ENCODE peak calls at places on chromosome 20, in ten cellular contexts. A is cardiac muscle cell; Y is adrenal gland; G is neuronal stem cell; B is mucosa of descending colon; C is heart right ventricle; Q is CD8-positive, alpha-beta memory T cell; S is tibial nerve; O is CD4-positive, alpha-beta T cell; V is PC-3. J is an unnamed sample. For H3K9me3, the result is how much of the 10 kb centered on the place peaks cover.

GRCh38 chr20:44973053-44973452 is 6.7 kb downstream of the STK4 start:
- DNase-seq in S (no peak), G (no peak), C (no peak), Y (no peak), A (no peak), B (no peak), O (no peak), V (peak), Q (no peak), J (no peak)

GRCh38 chr20:64057628-64058498 is 5.1 kb upstream of the TCEA2 start:
- DNase-seq in Y (peak), O (peak), G (no peak), S (peak), Q (peak), A (peak), V (peak), C (peak), B (peak), J (peak)

GRCh38 chr20:44081888-44082287 is 105.1 kb downstream of the JPH2 start:
- DNase-seq in A (no peak), Y (no peak), C (no peak), G (no peak), B (no peak), Q (no peak), O (no peak), V (no peak), S (no peak), J (no peak)

GRCh38 chr20:8414611-8415274 is 282.7 kb downstream of the PLCB1 start:
- DNase-seq in Q (no peak), A (peak), O (no peak), V (peak), G (no peak), B (no peak), C (no peak), S (no peak), Y (no peak), J (no peak)

GRCh38 chr20:49821850-49822249 is 9.2 kb downstream of the SLC9A8 start:
- DNase-seq in Y (no peak), B (no peak), V (peak), Q (no peak), A (peak), O (no peak), S (no peak), G (no peak), C (peak), J (no peak)

GRCh38 chr20:10370091-10370887 is 63.7 kb downstream of the MKKS start:
- DNase-seq in Q (no peak), Y (no peak), O (no peak), S (no peak), C (no peak), V (no peak), A (peak), G (no peak), B (no peak), J (no peak)

GRCh38 chr20:62675156-62675871 is 33.0 kb downstream of the SLCO4A1 start:
- DNase-seq in Y (no peak), S (no peak), Q (no peak), B (no peak), A (peak), G (no peak), O (no peak), V (peak), C (no peak), J (no peak)

GRCh38 chr20:47317127-47317895 is 39.2 kb downstream of the ZMYND8 start:
- DNase-seq in Q (peak), S (peak), C (peak), B (peak), G (no peak), Y (peak), A (peak), O (peak), V (peak), J (no peak)

GRCh38 chr20:61954276-61955021 is 111.2 kb downstream of the TAF4 start:
- DNase-seq in Y (peak), V (no peak), G (no peak), C (no peak), Q (no peak), B (peak), A (no peak), S (no peak), O (no peak), J (no peak)

GRCh38 chr20:24724982-24725533 is 224.0 kb upstream of the CST7 start:
- DNase-seq in S (no peak), G (no peak), Y (no peak), B (no peak), V (no peak), A (no peak), C (no peak), Q (no peak), O (no peak), J (no peak)
- H3K9me3 ChIP-seq in S (under half), G (under half), Y (under half), B (under half), V (under half), A (under half), C (under half), Q (under half), O (under half), J (under half)

GRCh38 chr20:25081065-25081729 is 744 bp downstream of the VSX1 start:
- DNase-seq in V (no peak), Q (peak), C (no peak), A (peak), S (no peak), Y (no peak), G (peak), O (peak), B (no peak), J (peak)
- H3K9me3 ChIP-seq in V (under half), Q (under half), C (under half), A (under half), S (under half), Y (under half), G (under half), O (under half), B (under half), J (under half)

GRCh38 chr20:19025430-19026120 is 186.9 kb upstream of the SLC24A3 start:
- DNase-seq in V (no peak), G (no peak), C (no peak), S (no peak), B (no peak), Y (no peak), A (no peak), O (no peak), Q (no peak), J (no peak)

GRCh38 chr20:19026121-19026878 is 186.1 kb upstream of the SLC24A3 start:
- DNase-seq in V (no peak), A (no peak), G (no peak), B (no peak), O (no peak), Y (peak), C (peak), Q (no peak), S (no peak), J (no peak)

GRCh38 chr20:19024296-19025035 is 188.0 kb upstream of the SLC24A3 start:
- DNase-seq in S (no peak), O (no peak), A (no peak), B (no peak), Y (peak), Q (no peak), G (no peak), C (no peak), V (no peak), J (no peak)

GRCh38 chr20:19026901-19027644 is 185.4 kb upstream of the SLC24A3 start:
- DNase-seq in Q (no peak), B (no peak), Y (no peak), O (no peak), C (no peak), A (no peak), S (no peak), V (no peak), G (no peak), J (no peak)

DNA sequence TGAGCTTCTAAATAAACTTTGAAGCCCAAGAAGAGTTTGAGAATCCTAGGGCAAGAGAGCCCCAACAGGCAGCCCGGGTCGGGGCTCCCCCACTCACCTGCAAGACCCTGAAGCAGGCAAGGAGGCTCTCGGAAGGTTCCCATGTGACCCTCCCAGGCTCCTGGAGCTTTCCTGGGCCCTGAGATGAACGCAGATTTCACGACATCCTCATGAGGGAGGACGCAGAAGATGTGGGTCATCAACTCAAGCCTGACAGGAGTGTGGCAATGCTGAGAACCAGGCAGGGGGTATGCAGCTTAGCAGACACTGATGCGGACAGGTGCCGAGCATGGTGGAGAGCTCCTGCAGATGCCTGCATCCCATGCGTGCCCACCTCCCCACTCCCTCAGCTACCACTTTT is 184.5 kb upstream of the SLC24A3 start:
- DNase-seq in V (no peak), S (no peak), A (no peak), Y (no peak), C (no peak), Q (no peak), G (no peak), B (no peak), O (no peak), J (no peak)
- H3K9me3 ChIP-seq in V (under half), S (under half), A (under half), Y (under half), C (under half), Q (under half), G (under half), B (under half), O (under half), J (under half)

DNA sequence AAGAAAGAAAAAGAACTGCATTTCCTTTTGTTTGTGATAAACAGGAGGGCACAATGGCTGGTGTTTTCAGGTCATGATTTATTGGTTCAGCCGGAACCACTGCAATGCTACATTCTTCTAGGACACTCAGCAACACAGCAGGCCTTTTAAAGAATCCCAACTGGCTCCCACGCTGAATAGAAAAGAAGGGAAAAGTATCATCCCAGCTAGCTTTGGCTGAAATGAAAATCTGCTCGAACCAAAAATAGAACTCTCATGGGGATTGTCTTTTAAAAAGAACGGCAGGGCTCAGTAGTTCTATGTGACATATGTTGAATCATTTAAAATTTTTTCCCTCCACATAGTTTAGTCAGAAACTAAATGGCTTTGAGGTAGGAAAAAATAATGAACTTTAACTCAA is 387.9 kb downstream of the BTBD3 start:
- DNase-seq in C (peak), S (no peak), A (peak), Y (no peak), B (no peak), O (no peak), G (no peak), Q (no peak), V (no peak), J (no peak)
- H3K9me3 ChIP-seq in C (under half), S (under half), A (under half), Y (under half), B (under half), O (under half), G (under half), Q (under half), V (under half), J (under half)

DNA sequence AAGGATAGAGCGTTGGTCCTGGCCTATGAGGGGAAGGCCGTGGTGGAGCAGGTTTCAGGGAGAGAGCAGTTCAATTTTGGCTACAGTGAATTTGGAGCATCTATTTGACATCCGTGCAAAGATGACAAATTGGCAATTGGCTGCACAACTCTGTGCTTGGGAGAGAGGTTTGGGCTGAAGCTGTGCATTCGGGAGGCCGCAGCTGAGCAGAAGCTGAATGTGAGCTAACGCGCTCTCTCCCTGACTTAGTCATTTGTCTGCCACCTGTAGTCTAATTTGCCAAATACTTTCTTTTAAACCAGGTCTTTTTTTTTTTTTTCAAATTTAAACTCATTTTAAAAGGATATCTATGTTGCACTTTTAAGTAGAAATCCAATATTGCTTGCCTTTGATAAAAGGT is 78.8 kb downstream of the PHACTR3 start:
- DNase-seq in C (no peak), G (no peak), S (no peak), B (no peak), Y (no peak), A (no peak), O (no peak), Q (no peak), V (no peak), J (no peak)
- H3K9me3 ChIP-seq in C (under half), G (under half), S (under half), B (under half), Y (under half), A (under half), O (under half), Q (under half), V (under half), J (under half)

DNA sequence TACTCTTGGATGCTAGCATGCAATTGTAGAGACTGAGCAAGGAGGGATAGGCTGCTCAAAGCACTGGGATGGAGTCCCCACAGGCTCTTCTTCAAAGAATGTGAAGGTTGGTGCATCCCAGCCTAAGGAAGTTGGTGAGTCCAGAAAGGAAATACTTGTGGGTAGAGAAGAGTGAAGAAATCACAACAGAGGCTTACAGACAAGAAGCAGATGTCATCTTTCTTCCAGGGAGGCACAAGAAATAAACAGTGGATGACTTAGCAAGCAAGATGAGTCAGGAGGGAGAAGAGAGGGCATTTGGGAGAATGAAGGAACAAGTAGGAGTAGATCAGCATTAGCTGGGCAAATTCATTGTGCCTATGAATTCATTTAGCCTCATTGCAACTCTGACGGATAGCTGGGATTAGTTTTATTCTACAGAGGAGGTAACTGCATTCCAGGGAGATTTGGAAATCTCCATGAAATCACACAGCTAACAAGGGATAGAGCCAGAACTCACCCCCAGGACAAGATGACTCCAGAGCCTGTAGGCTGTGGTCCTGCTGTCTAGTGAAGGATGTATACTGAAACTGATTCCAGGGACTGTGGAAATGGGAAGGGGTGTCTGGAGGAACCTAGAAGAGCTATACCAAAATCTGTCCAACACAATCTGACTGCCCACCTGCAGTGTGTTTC is 125.8 kb upstream of the SPTLC3 start:
- DNase-seq in Y (no peak), Q (no peak), B (no peak), C (no peak), S (no peak), O (no peak), V (no peak), A (peak), G (no peak), J (no peak)
- H3K9me3 ChIP-seq in Y (under half), Q (under half), B (under half), C (under half), S (under half), O (under half), V (under half), A (under half), G (under half), J (under half)

DNA sequence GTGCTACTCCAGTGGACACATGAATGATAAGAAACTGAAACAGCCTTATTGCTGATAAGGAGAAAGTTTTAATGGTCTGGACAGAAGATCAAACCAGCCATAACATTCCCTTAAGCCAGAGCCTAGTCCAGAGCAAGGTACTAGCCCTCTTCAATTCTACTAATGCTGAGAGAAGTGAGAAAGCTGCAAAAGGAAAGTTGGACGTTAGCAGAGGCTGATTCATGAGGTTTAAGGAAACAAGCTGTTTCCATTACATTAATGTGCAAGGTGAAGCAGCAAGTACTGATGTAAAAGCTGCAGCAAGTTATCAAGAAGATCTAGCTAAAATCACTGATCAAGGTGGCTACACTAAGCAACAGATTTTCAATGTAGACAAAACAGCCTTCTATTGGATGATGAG is 634.4 kb downstream of the KIF16B start:
- DNase-seq in O (no peak), Q (no peak), B (no peak), G (no peak), Y (no peak), C (no peak), A (no peak), V (no peak), S (no peak), J (no peak)
- H3K9me3 ChIP-seq in O (under half), Q (under half), B (under half), G (under half), Y (under half), C (under half), A (under half), V (under half), S (under half), J (under half)

J was measured in T-helper 17 cell.